ENCODE peak calls at places on chromosomes 5 and 9, in five cellular contexts. B, K, R, G and I are unnamed samples.
A peak's percentile ranks its signal among the peaks of the same experiment; 100 is the strongest.

GRCh38 chr9:121122450-121123032 is 47.8 kb downstream of the CNTRL start:
- DNase-seq in B (no peak), K (no peak), R (no peak), G (no peak), I (no peak)

GRCh38 chr5:177085985-177086917 is at the start of gene FGFR4:
- DNase-seq in B (peak; percentile 56), K (peak; percentile 87), R (peak; percentile 80), G (peak; percentile 40), I (peak; percentile 82)

GRCh38 chr5:79490323-79490936 is 23.5 kb downstream of the HOMER1 start:
- DNase-seq in B (no peak), K (no peak), R (no peak), G (no peak), I (no peak)

GRCh38 chr9:133535285-133535877 is 877 bp downstream of the ADAMTSL2 start:
- DNase-seq in B (no peak), K (no peak), R (no peak), G (no peak), I (no peak)

GRCh38 chr9:135320331-135320730 is 159.3 kb upstream of the PPP1R26 start:
- DNase-seq in B (no peak), K (no peak), R (no peak), G (no peak), I (no peak)

GRCh38 chr5:147805030-147805454 is 22.5 kb upstream of the JAKMIP2 start:
- DNase-seq in B (no peak), K (peak; percentile 17), R (no peak), G (no peak), I (no peak)

GRCh38 chr5:38670878-38671277 is 114.4 kb upstream of the LIFR start:
- DNase-seq in B (no peak), K (no peak), R (no peak), G (peak; percentile 20), I (peak; percentile 72)

GRCh38 chr5:174872271-174872670 is 147.9 kb downstream of the MSX2 start:
- DNase-seq in B (no peak), K (no peak), R (no peak), G (peak; percentile 32), I (no peak)

GRCh38 chr5:86665984-86666760 is 48.4 kb downstream of the COX7C start:
- DNase-seq in B (no peak), K (peak; percentile 34), R (peak; percentile 57), G (no peak), I (no peak)

GRCh38 chr9:126613656-126614055 is at the start of gene LMX1B:
- DNase-seq in B (peak; percentile 72), K (peak; percentile 22), R (peak; percentile 51), G (peak; percentile 31), I (peak; percentile 67)

GRCh38 chr9:91253488-91253887 is 108.2 kb downstream of the AUH start:
- DNase-seq in B (no peak), K (no peak), R (no peak), G (no peak), I (peak; percentile 29)

GRCh38 chr5:1202026-1202797 is 817 bp downstream of the SLC6A19 start:
- DNase-seq in B (no peak), K (no peak), R (no peak), G (no peak), I (no peak)

GRCh38 chr5:14167211-14167845 is 24.2 kb downstream of the TRIO start:
- DNase-seq in B (no peak), K (no peak), R (no peak), G (peak; percentile 79), I (no peak)

GRCh38 chr5:94173100-94173499 is 431.7 kb upstream of the POU5F2 start:
- DNase-seq in B (no peak), K (no peak), R (no peak), G (no peak), I (no peak)

GRCh38 chr9:33172256-33172678 is 5.1 kb upstream of the B4GALT1 start:
- DNase-seq in B (no peak), K (no peak), R (no peak), G (peak; percentile 74), I (peak; percentile 93)

GRCh38 chr5:108820983-108821382 is 73.3 kb downstream of the FER start:
- DNase-seq in B (no peak), K (no peak), R (no peak), G (no peak), I (no peak)

GRCh38 chr5:9209846-9210547 is 335.9 kb downstream of the SEMA5A start:
- DNase-seq in B (no peak), K (no peak), R (no peak), G (no peak), I (no peak)

GRCh38 chr5:142242272-142242671 is 82.5 kb downstream of the SPRY4 start:
- DNase-seq in B (no peak), K (no peak), R (no peak), G (no peak), I (no peak)

GRCh38 chr5:134510970-134511795 is 14.3 kb upstream of the JADE2 start:
- DNase-seq in B (no peak), K (no peak), R (peak; percentile 70), G (peak; percentile 83), I (peak; percentile 40)

GRCh38 chr5:30100929-30101328 is 1092.6 kb upstream of the CDH6 start:
- DNase-seq in B (no peak), K (no peak), R (no peak), G (no peak), I (no peak)

DNA sequence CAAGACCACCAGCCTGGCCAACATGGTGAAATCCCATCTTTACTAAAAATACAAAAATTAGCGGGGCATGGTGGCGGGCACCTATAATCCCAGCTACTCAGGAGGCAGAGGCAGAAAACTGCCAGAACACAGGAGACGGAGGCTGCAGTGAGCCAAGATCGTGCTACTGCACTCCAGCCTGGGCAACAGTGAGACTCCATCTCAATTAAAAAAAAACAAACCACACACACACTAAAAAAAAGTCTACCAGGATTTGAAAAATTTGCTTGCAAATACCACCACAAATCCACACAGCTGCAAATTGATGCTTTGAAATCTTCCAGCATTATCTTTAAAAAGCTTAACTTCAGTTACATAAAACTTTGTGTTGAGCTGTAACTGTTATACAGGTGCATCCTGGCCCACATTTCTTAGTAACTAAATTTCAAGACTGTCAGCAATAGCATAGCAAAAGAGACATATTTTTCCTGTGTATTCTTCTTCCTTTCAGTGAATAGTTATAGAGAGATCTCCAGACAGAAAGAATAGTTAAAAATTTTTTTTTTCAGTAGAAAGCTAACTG is 6.8 kb downstream of the CHD1 start:
- DNase-seq in B (no peak), K (no peak), R (no peak), G (no peak), I (no peak)
- H3K4me3 ChIP-seq in B (no peak overlapping the region), K (no peak overlapping the region), R (no peak overlapping the region), G (no peak overlapping the region), I (no peak overlapping the region)

DNA sequence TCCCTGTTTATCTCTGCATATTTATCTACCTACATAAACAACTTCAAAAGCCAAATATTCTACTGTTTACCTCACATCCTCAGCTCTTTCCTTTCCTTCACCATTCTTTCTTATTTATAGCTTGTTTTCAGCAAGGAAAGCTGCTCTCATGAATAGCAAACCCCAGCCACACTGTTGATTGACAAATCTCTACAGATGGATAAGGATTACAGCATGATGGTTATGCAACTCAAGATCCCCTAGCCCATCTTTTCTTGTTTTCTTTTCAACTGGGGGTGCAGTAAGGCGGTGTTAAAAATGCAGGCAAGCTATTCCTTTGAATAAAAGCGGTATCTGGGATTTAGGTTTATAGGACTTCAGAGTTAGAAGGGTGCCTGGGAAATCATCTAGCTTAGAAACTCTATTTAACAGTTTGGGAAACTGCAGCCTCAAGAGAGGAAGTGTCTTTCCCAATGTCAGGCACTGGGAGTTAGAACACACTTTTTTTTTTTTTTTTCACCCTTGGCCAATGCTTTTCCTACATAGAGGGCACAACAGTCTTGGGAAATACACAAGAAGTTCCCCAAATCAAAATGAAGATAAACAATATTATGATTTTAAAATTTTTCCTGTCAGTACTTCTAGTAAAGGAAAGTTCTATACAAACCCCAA is 2.7 kb downstream of the SPARC start:
- DNase-seq in B (no peak), K (no peak), R (no peak), G (no peak), I (no peak)
- H3K4me1 ChIP-seq in B (peaks cover 75% of the 10 kb centered on the region), K (peaks cover 50% of the 10 kb centered on the region), R (no peaks in the 10 kb centered on the region), G (peaks cover 36% of the 10 kb centered on the region), I (peaks cover 43% of the 10 kb centered on the region)

DNA sequence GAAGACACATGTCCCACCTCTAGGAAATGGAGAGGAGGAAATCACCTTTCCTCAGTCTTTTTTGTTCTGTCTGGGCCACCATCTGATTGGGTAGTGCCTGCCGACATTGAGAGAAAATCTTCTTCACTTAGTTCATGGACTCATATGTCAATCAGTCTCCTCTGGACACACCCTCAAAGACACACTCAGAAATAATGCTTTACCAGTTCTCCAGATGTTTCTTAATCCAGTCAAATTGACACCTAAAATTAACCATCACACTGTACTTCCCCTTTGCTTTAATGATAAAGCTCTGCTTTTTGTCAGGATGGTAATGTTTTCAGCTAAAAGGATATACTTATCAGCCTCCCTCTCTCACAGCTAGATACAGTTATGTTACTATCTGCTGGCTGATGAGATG is 267.3 kb downstream of the CD180 start:
- DNase-seq in B (no peak), K (no peak), R (no peak), G (no peak), I (no peak)
- H3K4me3 ChIP-seq in B (no peak overlapping the region), K (no peak overlapping the region), R (no peak overlapping the region), G (no peak overlapping the region), I (no peak overlapping the region)

DNA sequence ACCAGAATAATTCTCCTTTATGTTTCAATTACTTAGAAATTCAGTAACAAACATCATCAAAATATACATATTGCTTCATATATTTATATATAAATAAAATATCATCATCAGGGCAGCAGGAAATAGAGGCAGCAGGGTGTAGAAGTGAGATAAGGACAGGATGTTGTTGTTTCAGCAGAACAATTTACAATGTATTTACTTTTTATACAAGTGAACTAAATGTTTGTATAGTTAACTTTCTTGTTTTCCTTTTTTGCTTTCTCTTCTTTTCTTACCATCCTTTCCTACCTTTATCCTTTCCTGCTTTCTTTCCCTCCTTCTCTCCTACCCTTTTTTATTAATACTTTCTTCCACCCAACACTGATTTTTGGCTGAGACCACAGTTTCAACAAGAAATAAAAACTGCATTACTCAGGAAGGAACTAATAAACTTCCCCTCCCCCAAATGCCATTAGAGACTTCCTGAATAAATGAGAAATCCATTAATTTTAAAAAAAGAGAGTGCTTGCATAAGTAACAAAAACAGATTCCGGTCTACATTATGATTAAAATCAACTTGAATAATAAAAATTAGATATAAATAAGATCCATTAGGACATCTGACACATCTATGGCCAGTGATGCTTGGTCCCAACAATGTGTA is 159.8 kb upstream of the ACOT12 start:
- DNase-seq in B (no peak), K (no peak), R (no peak), G (no peak), I (no peak)
- H3K4me1 ChIP-seq in B (peaks cover 19% of the 10 kb centered on the region), K (peaks cover 16% of the 10 kb centered on the region), R (no peaks in the 10 kb centered on the region), G (no peaks in the 10 kb centered on the region), I (no peaks in the 10 kb centered on the region)

DNA sequence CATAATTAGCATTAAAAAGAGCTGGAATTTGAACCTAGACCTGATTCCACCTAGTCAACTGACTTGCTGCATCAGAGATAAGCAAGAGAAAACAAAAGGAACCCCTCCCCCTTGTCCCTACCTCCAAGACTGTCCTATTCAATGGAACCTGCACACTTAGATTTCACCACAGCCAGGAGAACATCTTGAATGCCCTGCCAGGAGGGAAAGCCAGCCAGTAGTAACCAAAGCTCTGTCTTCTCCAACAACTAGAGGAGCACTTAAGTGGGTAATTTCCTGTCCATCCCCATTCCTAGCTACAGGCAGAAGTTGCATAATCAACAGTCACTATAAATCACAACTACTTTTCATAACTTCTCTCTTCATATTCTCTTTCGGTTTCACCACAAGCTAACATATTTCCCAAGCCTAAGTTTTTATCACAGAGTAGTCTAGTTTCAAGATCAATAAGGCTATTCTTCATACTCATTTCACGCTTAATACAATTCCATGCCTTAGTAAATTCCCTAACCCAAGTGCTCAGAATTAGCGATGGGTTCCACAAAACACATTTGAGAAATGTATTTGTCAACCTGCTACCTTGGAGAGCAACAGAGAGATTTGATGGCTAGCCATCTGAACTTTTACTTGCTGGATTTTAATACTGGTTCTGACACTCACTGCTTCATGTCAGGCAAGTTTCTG is 2.2 kb downstream of the DENND1A start:
- DNase-seq in B (no peak), K (peak; percentile 33), R (no peak), G (no peak), I (peak; percentile 68)
- H3K4me3 ChIP-seq in B (peak overlapping the region; percentile 81), K (no peak overlapping the region), R (no peak overlapping the region), G (no peak overlapping the region), I (no peak overlapping the region)

GRCh38 chr9:104091708-104092107 is 2.4 kb upstream of the SMC2 start:
- DNase-seq in B (no peak), K (peak; percentile 51), R (peak; percentile 23), G (peak; percentile 35), I (peak; percentile 47)
- H3K4me1 ChIP-seq in B (peaks cover 36% of the 10 kb centered on the region), K (peaks cover 45% of the 10 kb centered on the region), R (peaks cover 25% of the 10 kb centered on the region), G (peaks cover 4% of the 10 kb centered on the region), I (peaks cover 16% of the 10 kb centered on the region)